ENCODE peak calls at places on chromosomes 4 and X, in seven cellular contexts. X is K562, L is GM12878, I is HepG2, J is SK-N-SH, E is H1, O is HCT116. R is an unnamed sample.

GRCh38 chrX:153499258-153499657 is 4.5 kb downstream of the BGN start:
- DNase-seq in E (no peak), I (no peak), J (peak), X (no peak), O (no peak), L (no peak), R (no peak)

GRCh38 chr4:57370691-57371090 is 260.5 kb upstream of the IGFBP7 start:
- DNase-seq in X (no peak), O (no peak), I (no peak), J (no peak), L (no peak), E (no peak), R (no peak)

GRCh38 chr4:16783119-16783518 is 115.3 kb downstream of the LDB2 start:
- DNase-seq in X (no peak), L (no peak), J (no peak), I (no peak), E (no peak), O (no peak), R (no peak)

GRCh38 chrX:100449696-100450606 is 39.9 kb upstream of the PCDH19 start:
- DNase-seq in O (no peak), L (no peak), X (no peak), I (no peak), E (no peak), J (no peak), R (no peak)

GRCh38 chr4:108030332-108030731 is 40.6 kb downstream of the HADH start:
- DNase-seq in I (peak), J (peak), O (peak), L (no peak), X (peak), E (peak), R (peak)

GRCh38 chr4:173257732-173258717 is 76.1 kb downstream of the HMGB2 start:
- DNase-seq in L (no peak), E (peak), J (peak), O (peak), I (peak), X (peak), R (peak)

GRCh38 chr4:90007494-90008167 is 113.0 kb downstream of the MMRN1 start:
- DNase-seq in I (no peak), J (no peak), L (no peak), O (no peak), X (no peak), E (no peak), R (no peak)

GRCh38 chr4:55561884-55562283 is 15.2 kb upstream of the CLOCK start:
- DNase-seq in J (no peak), I (no peak), L (no peak), X (no peak), O (no peak), E (no peak), R (no peak)

GRCh38 chr4:32290102-32290501 is 1569.9 kb downstream of the PCDH7 start:
- DNase-seq in X (no peak), L (no peak), I (no peak), E (no peak), J (no peak), O (no peak), R (no peak)

GRCh38 chr4:6782846-6783110 is 251 bp downstream of the KIAA0232 start:
- DNase-seq in E (no peak), O (no peak), X (no peak), I (no peak), L (no peak), J (no peak), R (no peak)

GRCh38 chr4:148023782-148024181 is 291.9 kb downstream of the ARHGAP10 start:
- DNase-seq in E (no peak), J (no peak), X (no peak), I (no peak), O (no peak), L (no peak), R (no peak)

GRCh38 chrX:38919202-38919601 is 117.9 kb downstream of the MID1IP1 start:
- DNase-seq in J (no peak), L (peak), O (no peak), X (no peak), E (no peak), I (no peak), R (no peak)

GRCh38 chrX:140548985-140549384 is 44.1 kb upstream of the SOX3 start:
- DNase-seq in J (no peak), L (no peak), O (no peak), I (no peak), X (no peak), E (no peak), R (no peak)

GRCh38 chr4:47577779-47578553 is 92.9 kb downstream of the ATP10D start:
- DNase-seq in L (no peak), O (no peak), I (no peak), E (no peak), J (no peak), X (no peak), R (no peak)

GRCh38 chr4:28921886-28922285 is 1798.3 kb upstream of the PCDH7 start:
- DNase-seq in X (no peak), E (no peak), J (no peak), I (no peak), O (no peak), L (no peak), R (no peak)

GRCh38 chr4:61094854-61095598 is 105.1 kb upstream of the ADGRL3 start:
- DNase-seq in E (no peak), X (no peak), J (no peak), O (no peak), L (no peak), I (no peak), R (peak)

GRCh38 chr4:95124906-95125504 is 367.2 kb downstream of the BMPR1B start:
- DNase-seq in L (no peak), J (peak), O (peak), E (peak), I (peak), X (peak), R (peak)

GRCh38 chr4:97139796-97140195 is 1003.5 kb downstream of the STPG2 start:
- DNase-seq in J (no peak), L (no peak), X (no peak), I (no peak), E (no peak), O (no peak), R (no peak)

GRCh38 chr4:3420606-3420955 is 21.2 kb upstream of the HGFAC start:
- DNase-seq in L (no peak), J (no peak), E (no peak), O (no peak), I (no peak), X (no peak), R (no peak)

GRCh38 chrX:122439836-122440235 is 744.2 kb upstream of the GRIA3 start:
- DNase-seq in X (no peak), L (no peak), J (no peak), O (no peak), I (no peak), E (no peak), R (no peak)

GRCh38 chrX:16662402-16662801 is 12.4 kb downstream of the S100G start:
- DNase-seq in X (no peak), E (no peak), J (no peak), I (no peak), L (no peak), O (no peak), R (peak)

GRCh38 chrX:101759000-101759399 is 99.3 kb upstream of the ARMCX2 start:
- DNase-seq in X (peak), I (peak), L (no peak), J (peak), E (peak), O (peak), R (peak)

GRCh38 chr4:52006887-52007286 is 13.3 kb downstream of the LRRC66 start:
- DNase-seq in I (no peak), O (no peak), X (no peak), J (no peak), E (no peak), L (no peak), R (no peak)

GRCh38 chr4:107736924-107737448 is 17.0 kb upstream of the PAPSS1 start:
- DNase-seq in O (peak), X (peak), E (no peak), J (peak), I (peak), L (no peak), R (peak)

GRCh38 chrX:153411255-153411987 is at the start of gene ZFP92:
- DNase-seq in J (peak), O (no peak), X (peak), L (no peak), E (no peak), I (no peak), R (no peak)

GRCh38 chr4:52076731-52077130 is 25.6 kb downstream of the SPATA18 start:
- DNase-seq in O (no peak), E (peak), I (no peak), X (no peak), J (peak), L (no peak), R (no peak)

GRCh38 chr4:81724925-81725329 is 253.2 kb upstream of the RASGEF1B start:
- DNase-seq in X (no peak), I (peak), J (no peak), L (peak), E (no peak), O (no peak), R (no peak)

GRCh38 chr4:32775049-32775448 is 2054.9 kb downstream of the PCDH7 start:
- DNase-seq in L (no peak), I (peak), O (peak), X (no peak), E (no peak), J (peak), R (peak)

GRCh38 chr4:98564847-98565246 is 93.6 kb downstream of the TSPAN5 start:
- DNase-seq in E (no peak), X (no peak), I (no peak), O (no peak), J (no peak), L (no peak), R (no peak)

GRCh38 chrX:129876734-129877395 is 29.1 kb upstream of the UTP14A start:
- DNase-seq in O (peak), L (no peak), X (no peak), J (no peak), E (peak), I (peak), R (no peak)

GRCh38 chr4:38989487-38989886 is 42.7 kb downstream of the TMEM156 start:
- DNase-seq in X (no peak), J (no peak), I (no peak), E (no peak), L (no peak), O (no peak), R (no peak)

GRCh38 chrX:9189286-9189685 is 155.4 kb upstream of the FAM9B start:
- DNase-seq in O (no peak), I (no peak), E (no peak), X (no peak), L (no peak), J (no peak), R (no peak)

GRCh38 chr4:152169666-152170065 is 366.2 kb downstream of the FBXW7 start:
- DNase-seq in E (no peak), I (no peak), L (no peak), X (no peak), J (no peak), O (no peak), R (no peak)

GRCh38 chr4:12703076-12703475 is 781.1 kb downstream of the RAB28 start:
- DNase-seq in J (no peak), X (no peak), E (no peak), L (no peak), I (no peak), O (no peak), R (no peak)

GRCh38 chrX:17597836-17598434 is 139.4 kb upstream of the SCML1 start:
- DNase-seq in L (no peak), E (no peak), X (no peak), J (peak), O (no peak), I (no peak), R (no peak)

GRCh38 chr4:97953171-97953570 is 190.1 kb downstream of the STPG2 start:
- DNase-seq in E (no peak), O (no peak), X (no peak), L (no peak), I (no peak), J (no peak), R (no peak)

GRCh38 chr4:472881-473574 is 25.9 kb downstream of the ZNF721 start:
- DNase-seq in L (no peak), X (peak), O (no peak), I (no peak), J (peak), E (no peak), R (no peak)

GRCh38 chr4:30952526-30953219 is 232.5 kb downstream of the PCDH7 start:
- DNase-seq in L (no peak), E (no peak), I (no peak), X (no peak), O (peak), J (no peak), R (no peak)

GRCh38 chr4:30959781-30960485 is 239.8 kb downstream of the PCDH7 start:
- DNase-seq in O (no peak), I (no peak), L (no peak), J (no peak), E (no peak), X (no peak), R (no peak)

GRCh38 chr4:30953799-30954198 is 233.6 kb downstream of the PCDH7 start:
- DNase-seq in J (no peak), I (no peak), L (no peak), E (no peak), O (no peak), X (no peak), R (no peak)

DNA sequence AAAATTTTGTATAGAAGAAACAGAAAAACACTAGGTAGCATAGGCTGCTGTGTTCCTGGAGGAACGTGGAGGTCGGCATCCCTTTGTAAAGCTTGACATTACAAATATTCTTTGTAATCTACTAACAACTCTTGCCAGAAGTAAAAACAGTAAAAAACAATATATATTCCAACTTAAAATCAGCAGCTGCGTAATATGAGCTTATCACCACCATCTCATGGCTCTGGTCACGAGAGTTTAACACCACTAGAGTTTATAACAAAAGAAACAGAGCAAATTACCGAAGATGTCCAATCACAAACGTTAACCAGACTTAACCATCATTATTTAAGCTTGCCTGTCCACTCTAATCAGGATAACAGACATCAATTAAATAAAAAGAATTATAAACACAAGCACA is 236.7 kb downstream of the PCDH7 start:
- DNase-seq in J (no peak), L (no peak), O (no peak), I (no peak), X (no peak), E (no peak), R (no peak)
- TF ChIP-seq JUND in J (no peak), L (no peak), O (no peak), I (no peak), X (no peak), E (no peak), R (no peak)

DNA sequence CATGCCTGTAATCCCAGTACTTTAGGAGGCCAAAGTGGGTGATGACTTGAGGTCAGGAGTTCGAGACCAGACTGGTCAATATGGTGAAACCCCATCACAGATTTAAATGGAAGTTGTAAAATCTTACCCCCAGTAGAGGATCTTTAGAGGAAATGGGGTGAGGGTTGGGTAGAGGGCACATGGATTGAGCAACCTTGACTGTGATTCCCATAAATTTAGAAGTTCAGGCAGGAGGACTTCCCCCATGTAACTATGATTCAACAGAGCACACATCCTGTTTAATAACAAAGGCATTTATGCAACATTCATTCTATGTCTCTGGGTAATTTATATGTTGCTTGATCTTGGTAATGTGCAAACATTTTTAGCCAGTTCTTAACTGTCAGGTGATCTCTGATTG is 143.1 kb downstream of the RBM47 start:
- DNase-seq in O (no peak), X (no peak), E (no peak), L (no peak), J (no peak), I (no peak), R (no peak)
- TF ChIP-seq JUND in O (no peak), X (no peak), E (no peak), L (no peak), J (no peak), I (no peak), R (no peak)

GRCh38 chr4:180099962-180100361 is 2143.2 kb upstream of the TENM3 start:
- DNase-seq in L (no peak), X (no peak), E (no peak), O (no peak), I (no peak), J (no peak), R (peak)
- TF ChIP-seq JUND in L (no peak), X (no peak), E (no peak), O (no peak), I (no peak), J (no peak), R (no peak)

GRCh38 chr4:130808492-130808891 is 1712.5 kb downstream of the C4orf33 start:
- DNase-seq in E (no peak), J (peak), X (no peak), O (peak), I (peak), L (no peak), R (peak)
- TF ChIP-seq JUND in E (no peak), J (no peak), X (no peak), O (no peak), I (no peak), L (no peak), R (no peak)